ENCODE peak calls at places on chromosomes 13 and 19, in eight cellular contexts. G is IMR-90, N is A549, C is mammary epithelial cell, R is PC-3, V is upper lobe of right lung, Z is heart left ventricle, B is left ventricle myocardium inferior. K is an unnamed sample. For H3K4me1, the result is how much of the 10 kb centered on the place peaks cover.

GRCh38 chr13:32659736-32660135 is 73.5 kb downstream of the PDS5B start:
- DNase-seq in G (peak), R (no peak), N (no peak), C (no peak), V (no peak), Z (no peak), B (no peak), K (no peak)

GRCh38 chr19:35301961-35302360 is 10.0 kb downstream of the MAG start:
- DNase-seq in V (no peak), Z (no peak), G (no peak), R (no peak), C (no peak), B (no peak), N (no peak), K (no peak)

GRCh38 chr19:46732966-46733692 is 12.7 kb upstream of the FKRP start:
- DNase-seq in C (no peak), N (peak), Z (peak), B (no peak), V (peak), G (peak), R (peak), K (no peak)

GRCh38 chr19:4606921-4607678 is 32.2 kb upstream of the TNFAIP8L1 start:
- DNase-seq in C (no peak), B (peak), V (no peak), N (no peak), Z (peak), R (no peak), G (no peak), K (no peak)

GRCh38 chr13:21753117-21753729 is 82.3 kb downstream of the FGF9 start:
- DNase-seq in G (no peak), R (no peak), B (no peak), C (no peak), Z (no peak), V (no peak), N (no peak), K (no peak)

GRCh38 chr19:43777163-43777700 is 3.5 kb downstream of the KCNN4 start:
- DNase-seq in V (no peak), G (peak), C (peak), N (peak), Z (no peak), B (no peak), R (no peak), K (no peak)

GRCh38 chr13:48233097-48233885 is at the start of gene ITM2B:
- DNase-seq in V (peak), B (peak), R (peak), G (peak), N (peak), Z (peak), C (peak), K (no peak)

GRCh38 chr19:58020985-58021384 is 12.8 kb upstream of the ZSCAN1 start:
- DNase-seq in G (no peak), V (no peak), B (no peak), Z (no peak), N (no peak), R (no peak), C (no peak), K (no peak)

GRCh38 chr19:17554968-17555479 is 425 bp upstream of the COLGALT1 start:
- DNase-seq in N (no peak), V (no peak), R (no peak), G (no peak), Z (no peak), C (no peak), B (no peak), K (no peak)

GRCh38 chr13:111288276-111288675 is 32.2 kb upstream of the TEX29 start:
- DNase-seq in R (no peak), G (no peak), B (no peak), V (no peak), N (no peak), C (no peak), Z (no peak), K (no peak)

GRCh38 chr13:73954808-73955207 is 179.4 kb downstream of the KLF12 start:
- DNase-seq in B (no peak), R (no peak), C (no peak), N (no peak), G (no peak), Z (no peak), V (no peak), K (no peak)

GRCh38 chr13:113495494-113496251 is 5.2 kb upstream of the DCUN1D2 start:
- DNase-seq in N (no peak), V (no peak), B (no peak), R (no peak), C (no peak), Z (no peak), G (peak), K (no peak)

GRCh38 chr13:41930154-41930553 is 30.8 kb downstream of the VWA8 start:
- DNase-seq in B (no peak), N (no peak), Z (no peak), R (no peak), V (no peak), C (no peak), G (no peak), K (no peak)

GRCh38 chr19:53545271-53546065 is 7.5 kb downstream of the ZNF331 start:
- DNase-seq in B (no peak), C (no peak), N (peak), R (peak), G (peak), Z (no peak), V (no peak), K (no peak)

GRCh38 chr13:44109986-44110640 is 230.4 kb downstream of the LACC1 start:
- DNase-seq in R (peak), Z (no peak), N (peak), C (peak), V (no peak), G (no peak), B (no peak), K (no peak)

GRCh38 chr19:15623711-15624318 is 8.8 kb downstream of the CYP4F8 start:
- DNase-seq in V (no peak), G (no peak), C (no peak), Z (no peak), B (no peak), N (no peak), R (peak), K (no peak)

GRCh38 chr19:315811-316210 is 24.6 kb upstream of the PLPP2 start:
- DNase-seq in C (no peak), N (no peak), G (no peak), Z (no peak), V (no peak), B (no peak), R (no peak), K (no peak)

GRCh38 chr13:39329182-39329639 is 273.8 kb downstream of the LHFPL6 start:
- DNase-seq in C (no peak), R (no peak), B (no peak), V (no peak), Z (no peak), G (no peak), N (no peak), K (no peak)

GRCh38 chr13:91195789-91196188 is 151.7 kb upstream of the MIR17HG start:
- DNase-seq in C (no peak), R (no peak), V (no peak), Z (no peak), N (no peak), G (no peak), B (no peak), K (no peak)

GRCh38 chr13:57627663-57628062 is 3.9 kb upstream of the PCDH17 start:
- DNase-seq in V (no peak), Z (no peak), N (no peak), G (peak), C (no peak), R (peak), B (no peak), K (no peak)

GRCh38 chr19:49458567-49458903 is 5.5 kb downstream of the ALDH16A1 start:
- DNase-seq in Z (no peak), N (no peak), R (no peak), C (no peak), V (no peak), B (no peak), G (no peak), K (no peak)

GRCh38 chr19:19256072-19256969 is 16.8 kb downstream of the TM6SF2 start:
- DNase-seq in B (no peak), R (no peak), G (no peak), Z (no peak), V (no peak), N (no peak), C (no peak), K (no peak)

GRCh38 chr13:20411638-20412342 is 113.9 kb downstream of the CRYL1 start:
- DNase-seq in Z (no peak), C (no peak), N (no peak), R (no peak), B (no peak), V (no peak), G (no peak), K (no peak)

GRCh38 chr19:17200408-17201079 is 14.6 kb upstream of the USE1 start:
- DNase-seq in G (no peak), R (no peak), B (no peak), V (no peak), Z (no peak), N (no peak), C (no peak), K (no peak)

GRCh38 chr13:114283581-114283980 is 2.2 kb downstream of the UPF3A start:
- DNase-seq in V (no peak), G (peak), B (no peak), R (no peak), N (no peak), C (no peak), Z (no peak), K (no peak)

GRCh38 chr19:14004619-14005380 is 1.3 kb downstream of the RFX1 start:
- DNase-seq in Z (peak), V (peak), N (no peak), C (peak), G (no peak), R (no peak), B (peak), K (no peak)

GRCh38 chr19:29393915-29394460 is 131.8 kb upstream of the VSTM2B start:
- DNase-seq in C (no peak), V (no peak), B (no peak), G (no peak), N (no peak), R (peak), Z (peak), K (no peak)

GRCh38 chr19:35959040-35959967 is 23.1 kb downstream of the LRFN3 start:
- DNase-seq in Z (peak), R (no peak), G (no peak), V (peak), N (no peak), C (no peak), B (peak), K (no peak)

GRCh38 chr19:29831686-29832085 is 19.9 kb downstream of the CCNE1 start:
- DNase-seq in B (no peak), G (no peak), C (no peak), N (no peak), Z (no peak), R (no peak), V (no peak), K (no peak)

GRCh38 chr13:99989376-99990044 is 7.9 kb downstream of the ZIC2 start:
- DNase-seq in Z (no peak), G (no peak), N (no peak), V (no peak), B (no peak), R (no peak), C (no peak), K (no peak)

GRCh38 chr19:30719189-30719990 is 347.2 kb downstream of the ZNF536 start:
- DNase-seq in C (peak), Z (peak), G (no peak), B (peak), V (peak), R (no peak), N (no peak), K (peak)

GRCh38 chr13:45269204-45269603 is 68.4 kb upstream of the KCTD4 start:
- DNase-seq in Z (no peak), G (peak), V (no peak), C (peak), N (no peak), R (peak), B (no peak), K (no peak)

GRCh38 chr19:13103961-13104847 is 1.5 kb upstream of the LYL1 start:
- DNase-seq in C (no peak), G (no peak), V (peak), Z (peak), R (peak), B (peak), N (peak), K (peak)

GRCh38 chr13:109780880-109781383 is 5.5 kb downstream of the IRS2 start:
- DNase-seq in Z (peak), B (no peak), N (no peak), C (no peak), G (no peak), V (no peak), R (no peak), K (no peak)

GRCh38 chr13:81442904-81443303 is 1102.0 kb upstream of the SPRY2 start:
- DNase-seq in B (no peak), V (no peak), Z (no peak), N (no peak), R (no peak), C (peak), G (no peak), K (no peak)

GRCh38 chr13:44231786-44232516 is 141.7 kb upstream of the SERP2 start:
- DNase-seq in R (peak), Z (no peak), V (peak), G (peak), B (no peak), N (peak), C (peak), K (peak)

GRCh38 chr13:51005566-51005965 is 96.0 kb downstream of the RNASEH2B start:
- DNase-seq in Z (no peak), V (no peak), B (no peak), N (no peak), C (no peak), R (no peak), G (no peak), K (no peak)
- H3K4me1 ChIP-seq in Z (under half), V (under half), B (under half), N (under half), C (under half), R (under half), G (under half), K (under half)

GRCh38 chr19:47836038-47836437 is 14.3 kb downstream of the CRX start:
- DNase-seq in V (no peak), G (no peak), R (no peak), Z (no peak), C (no peak), B (no peak), N (no peak), K (no peak)

GRCh38 chr19:47826800-47827199 is 5.1 kb downstream of the CRX start:
- DNase-seq in C (no peak), Z (no peak), R (no peak), G (no peak), V (no peak), B (no peak), N (no peak), K (no peak)

DNA sequence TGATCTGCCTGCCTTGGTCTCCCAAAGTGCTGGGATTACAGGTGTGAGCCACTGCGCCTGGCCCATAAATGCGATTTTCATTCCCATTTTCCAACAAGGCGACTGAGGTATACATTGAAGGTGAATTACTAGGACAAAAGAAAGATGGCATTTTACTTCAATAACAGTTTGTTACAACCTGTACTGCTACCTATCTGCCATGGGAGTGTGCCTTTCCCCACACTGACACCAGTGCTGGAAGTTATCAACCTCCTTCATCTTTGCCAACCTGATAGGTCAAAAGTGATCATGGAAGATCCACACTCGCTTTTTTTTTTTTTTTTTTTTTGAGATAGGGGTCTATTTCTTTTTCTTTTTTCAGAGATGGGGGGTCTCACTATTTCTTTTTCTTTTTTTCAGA is 11.0 kb downstream of the CRX start:
- DNase-seq in G (no peak), N (no peak), Z (no peak), C (no peak), R (no peak), B (no peak), V (no peak), K (no peak)
- TF ChIP-seq CTCF in G (no peak), N (no peak), Z (no peak), C (no peak), R (no peak), B (no peak), V (no peak), K (no peak)

DNA sequence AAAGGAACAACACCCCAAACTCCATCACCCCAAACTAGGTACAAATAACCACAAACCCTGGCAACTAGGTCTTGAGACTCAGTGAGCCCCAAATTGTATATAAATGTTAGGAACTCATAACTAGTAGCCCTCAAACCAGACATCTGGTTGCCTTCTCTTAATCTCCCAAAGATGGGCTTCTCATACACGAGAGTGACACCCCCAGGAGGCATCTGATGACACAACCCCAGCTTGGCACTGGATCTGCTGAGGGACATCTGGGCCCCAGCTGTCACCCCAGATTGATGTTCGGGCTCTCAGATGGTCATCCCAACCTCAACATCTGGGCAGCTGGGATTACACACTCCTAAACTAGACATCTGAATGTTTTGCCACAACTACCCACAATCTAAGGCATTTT is 14.8 kb downstream of the RABAC1 start:
- DNase-seq in B (no peak), Z (no peak), V (no peak), R (no peak), C (no peak), G (no peak), N (no peak), K (no peak)
- H3K27ac ChIP-seq in B (no peak), Z (no peak), V (no peak), R (no peak), C (no peak), G (no peak), N (no peak), K (no peak)

GRCh38 chr19:3057275-3057714 is 5.0 kb downstream of the TLE5 start:
- DNase-seq in R (peak), V (peak), Z (peak), B (peak), C (peak), G (no peak), N (peak), K (peak)
- H3K4me1 ChIP-seq in R (under half), V (under half), Z (half or more), B (half or more), C (half or more), G (under half), N (half or more), K (under half)

GRCh38 chr19:6393074-6393981 is at the start of gene GTF2F1:
- DNase-seq in G (peak), N (peak), V (peak), B (peak), C (peak), R (peak), Z (peak), K (peak)
- TF ChIP-seq CTCF in G (peak), N (no peak), V (peak), B (peak), C (peak), R (peak), Z (no peak), K (peak)

GRCh38 chr13:79745141-79745540 is 264.2 kb downstream of the NDFIP2 start:
- DNase-seq in V (no peak), B (no peak), Z (no peak), N (no peak), C (no peak), R (no peak), G (no peak), K (no peak)

GRCh38 chr13:79749556-79749955 is 268.6 kb downstream of the NDFIP2 start:
- DNase-seq in Z (no peak), N (no peak), V (no peak), C (no peak), B (no peak), R (no peak), G (no peak), K (no peak)

DNA sequence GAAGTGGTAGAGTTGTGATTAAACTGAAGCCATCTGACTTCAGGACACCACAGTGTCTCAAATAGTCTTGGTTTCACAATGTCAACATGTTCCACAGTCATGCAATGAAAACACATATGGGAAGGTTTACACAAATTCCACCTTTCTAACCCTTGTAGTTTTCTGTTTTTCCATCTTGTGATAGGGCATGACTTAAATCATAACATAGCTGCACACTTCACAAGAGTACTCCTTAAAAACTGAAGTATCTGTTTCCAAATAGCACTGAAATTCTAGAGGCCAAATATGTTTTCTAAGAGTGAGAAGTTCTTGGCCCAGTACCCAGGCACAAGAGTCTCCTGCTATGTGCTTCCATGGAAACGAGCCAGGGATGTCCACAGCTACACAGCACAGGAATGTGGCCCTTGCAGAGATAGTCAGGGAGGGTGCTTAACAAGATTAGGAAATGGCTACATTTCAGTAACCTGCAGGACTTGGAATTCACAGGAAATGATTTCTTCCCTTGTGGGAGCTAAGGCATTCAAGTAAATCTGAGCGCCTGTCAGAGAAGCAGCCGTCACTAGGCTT is 269.1 kb downstream of the NDFIP2 start:
- DNase-seq in N (no peak), G (peak), R (peak), V (no peak), B (peak), C (peak), Z (no peak), K (peak)
- H3K27ac ChIP-seq in N (no peak), G (no peak), R (no peak), V (no peak), B (peak), C (peak), Z (peak), K (peak)

GRCh38 chr19:38698225-38699026 is 45.8 kb downstream of the CAPN12 start:
- DNase-seq in R (no peak), V (no peak), C (peak), G (no peak), Z (no peak), B (no peak), N (no peak), K (no peak)

GRCh38 chr19:38699647-38700349 is 44.5 kb downstream of the CAPN12 start:
- DNase-seq in N (no peak), V (peak), C (no peak), R (no peak), G (no peak), B (no peak), Z (no peak), K (no peak)

GRCh38 chr19:38697641-38698071 is 46.6 kb downstream of the CAPN12 start:
- DNase-seq in V (peak), Z (no peak), B (no peak), R (no peak), G (no peak), N (no peak), C (no peak), K (no peak)

GRCh38 chr19:38700350-38700932 is 43.8 kb downstream of the CAPN12 start:
- DNase-seq in R (no peak), C (no peak), G (no peak), N (no peak), V (no peak), Z (no peak), B (no peak), K (no peak)

DNA sequence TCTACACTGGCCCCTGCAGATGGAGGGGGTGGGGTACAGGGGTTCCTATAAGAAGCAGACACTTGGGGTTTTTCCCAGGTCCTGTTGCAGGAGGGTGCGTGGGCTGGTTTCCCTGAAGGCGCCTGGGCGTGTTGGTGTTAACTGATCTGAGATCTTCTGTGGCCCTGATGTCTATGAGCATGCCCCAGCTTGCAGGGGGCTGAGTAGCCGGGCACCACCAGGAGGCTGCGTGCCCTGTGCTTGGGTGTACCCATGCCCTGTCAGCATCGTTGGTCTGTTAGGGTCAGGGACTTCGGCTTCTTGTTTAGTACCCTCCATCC is 45.3 kb downstream of the CAPN12 start:
- DNase-seq in N (no peak), G (no peak), C (peak), Z (no peak), B (no peak), R (no peak), V (no peak), K (no peak)
- H3K4me1 ChIP-seq in N (half or more), G (under half), C (half or more), Z (half or more), B (half or more), R (under half), V (half or more), K (under half)

K was measured in uterus.